ENCODE peak calls at places on chromosomes 4 and X, in ten cellular contexts. One of them, this sample, is unnamed.

GRCh38 chr4:1055721-1056590 is 44.5 kb downstream of the FGFRL1 start:
- DNase-seq in WERI-Rb-1: peak; percentile 87
- DNase-seq in HL-60: no peak
- DNase-seq in HepG2: no peak
- DNase-seq in cardiac muscle cell: no peak
- DNase-seq in endothelial cell: no peak
- DNase-seq in tibial nerve: no peak
- DNase-seq in coronary artery: peak; percentile 62
- DNase-seq in cardiac fibroblast: no peak
- DNase-seq in fibroblast of pulmonary artery: peak; percentile 15
- DNase-seq in this sample: no peak

GRCh38 chr4:20474119-20474518 is 222.4 kb downstream of the SLIT2 start:
- DNase-seq in coronary artery: no peak
- DNase-seq in HL-60: no peak
- DNase-seq in endothelial cell: no peak
- DNase-seq in cardiac muscle cell: peak; percentile 62
- DNase-seq in WERI-Rb-1: no peak
- DNase-seq in tibial nerve: no peak
- DNase-seq in fibroblast of pulmonary artery: peak; percentile 63
- DNase-seq in HepG2: no peak
- DNase-seq in cardiac fibroblast: peak; percentile 57
- DNase-seq in this sample: peak; percentile 6

GRCh38 chr4:183637461-183637860 is 21.5 kb downstream of the RWDD4 start:
- DNase-seq in fibroblast of pulmonary artery: no peak
- DNase-seq in HepG2: no peak
- DNase-seq in coronary artery: no peak
- DNase-seq in cardiac fibroblast: no peak
- DNase-seq in WERI-Rb-1: no peak
- DNase-seq in HL-60: no peak
- DNase-seq in endothelial cell: no peak
- DNase-seq in cardiac muscle cell: no peak
- DNase-seq in tibial nerve: no peak
- DNase-seq in this sample: no peak

GRCh38 chr4:83334425-83335241 is at the start of gene HPSE:
- DNase-seq in coronary artery: peak; percentile 80
- DNase-seq in cardiac muscle cell: peak; percentile 58
- DNase-seq in HL-60: peak; percentile 78
- DNase-seq in endothelial cell: peak; percentile 53
- DNase-seq in cardiac fibroblast: peak; percentile 54
- DNase-seq in fibroblast of pulmonary artery: peak; percentile 79
- DNase-seq in HepG2: peak; percentile 3
- DNase-seq in tibial nerve: peak; percentile 72
- DNase-seq in WERI-Rb-1: peak; percentile 88
- DNase-seq in this sample: peak; percentile 81

GRCh38 chr4:180101348-180102083 is 2141.7 kb upstream of the TENM3 start:
- DNase-seq in cardiac fibroblast: no peak
- DNase-seq in WERI-Rb-1: no peak
- DNase-seq in tibial nerve: no peak
- DNase-seq in coronary artery: no peak
- DNase-seq in endothelial cell: no peak
- DNase-seq in HepG2: no peak
- DNase-seq in cardiac muscle cell: no peak
- DNase-seq in fibroblast of pulmonary artery: no peak
- DNase-seq in HL-60: no peak
- DNase-seq in this sample: no peak

GRCh38 chr4:28287837-28288236 is 1427.2 kb downstream of the STIM2 start:
- DNase-seq in cardiac fibroblast: peak; percentile 99
- DNase-seq in coronary artery: no peak
- DNase-seq in tibial nerve: peak; percentile 14
- DNase-seq in HL-60: no peak
- DNase-seq in endothelial cell: no peak
- DNase-seq in WERI-Rb-1: no peak
- DNase-seq in HepG2: no peak
- DNase-seq in fibroblast of pulmonary artery: peak; percentile 95
- DNase-seq in cardiac muscle cell: no peak
- DNase-seq in this sample: no peak

GRCh38 chrX:138745215-138745614 is 33.7 kb upstream of the FGF13 start:
- DNase-seq in HepG2: peak; percentile 12
- DNase-seq in fibroblast of pulmonary artery: peak; percentile 60
- DNase-seq in endothelial cell: peak; percentile 51
- DNase-seq in cardiac muscle cell: peak; percentile 75
- DNase-seq in coronary artery: no peak
- DNase-seq in WERI-Rb-1: peak; percentile 25
- DNase-seq in cardiac fibroblast: peak; percentile 62
- DNase-seq in tibial nerve: peak; percentile 72
- DNase-seq in HL-60: peak; percentile 34
- DNase-seq in this sample: peak; percentile 39

GRCh38 chrX:54044877-54045328 is 630 bp upstream of the PHF8 start:
- DNase-seq in HL-60: no peak
- DNase-seq in fibroblast of pulmonary artery: no peak
- DNase-seq in cardiac fibroblast: no peak
- DNase-seq in cardiac muscle cell: no peak
- DNase-seq in endothelial cell: no peak
- DNase-seq in HepG2: peak; percentile 84
- DNase-seq in WERI-Rb-1: peak; percentile 7
- DNase-seq in coronary artery: no peak
- DNase-seq in tibial nerve: no peak
- DNase-seq in this sample: no peak

GRCh38 chr4:6680372-6681034 is 13.2 kb upstream of the S100P start:
- DNase-seq in coronary artery: no peak
- DNase-seq in fibroblast of pulmonary artery: no peak
- DNase-seq in HL-60: no peak
- DNase-seq in cardiac fibroblast: no peak
- DNase-seq in WERI-Rb-1: peak; percentile 52
- DNase-seq in HepG2: no peak
- DNase-seq in tibial nerve: no peak
- DNase-seq in endothelial cell: no peak
- DNase-seq in cardiac muscle cell: no peak
- DNase-seq in this sample: no peak

GRCh38 chr4:6684656-6685055 is 9.0 kb upstream of the S100P start:
- DNase-seq in coronary artery: no peak
- DNase-seq in cardiac muscle cell: no peak
- DNase-seq in HepG2: no peak
- DNase-seq in fibroblast of pulmonary artery: no peak
- DNase-seq in endothelial cell: no peak
- DNase-seq in cardiac fibroblast: no peak
- DNase-seq in HL-60: no peak
- DNase-seq in WERI-Rb-1: no peak
- DNase-seq in tibial nerve: no peak
- DNase-seq in this sample: no peak

GRCh38 chr4:6681191-6681590 is 12.5 kb upstream of the S100P start:
- DNase-seq in WERI-Rb-1: no peak
- DNase-seq in cardiac fibroblast: no peak
- DNase-seq in fibroblast of pulmonary artery: no peak
- DNase-seq in cardiac muscle cell: no peak
- DNase-seq in HepG2: no peak
- DNase-seq in HL-60: no peak
- DNase-seq in coronary artery: no peak
- DNase-seq in endothelial cell: no peak
- DNase-seq in tibial nerve: no peak
- DNase-seq in this sample: no peak

GRCh38 chr4:6686104-6686787 is 7.4 kb upstream of the S100P start:
- DNase-seq in fibroblast of pulmonary artery: no peak
- DNase-seq in endothelial cell: no peak
- DNase-seq in cardiac fibroblast: no peak
- DNase-seq in HepG2: no peak
- DNase-seq in tibial nerve: no peak
- DNase-seq in WERI-Rb-1: no peak
- DNase-seq in cardiac muscle cell: no peak
- DNase-seq in coronary artery: no peak
- DNase-seq in HL-60: no peak
- DNase-seq in this sample: no peak

DNA sequence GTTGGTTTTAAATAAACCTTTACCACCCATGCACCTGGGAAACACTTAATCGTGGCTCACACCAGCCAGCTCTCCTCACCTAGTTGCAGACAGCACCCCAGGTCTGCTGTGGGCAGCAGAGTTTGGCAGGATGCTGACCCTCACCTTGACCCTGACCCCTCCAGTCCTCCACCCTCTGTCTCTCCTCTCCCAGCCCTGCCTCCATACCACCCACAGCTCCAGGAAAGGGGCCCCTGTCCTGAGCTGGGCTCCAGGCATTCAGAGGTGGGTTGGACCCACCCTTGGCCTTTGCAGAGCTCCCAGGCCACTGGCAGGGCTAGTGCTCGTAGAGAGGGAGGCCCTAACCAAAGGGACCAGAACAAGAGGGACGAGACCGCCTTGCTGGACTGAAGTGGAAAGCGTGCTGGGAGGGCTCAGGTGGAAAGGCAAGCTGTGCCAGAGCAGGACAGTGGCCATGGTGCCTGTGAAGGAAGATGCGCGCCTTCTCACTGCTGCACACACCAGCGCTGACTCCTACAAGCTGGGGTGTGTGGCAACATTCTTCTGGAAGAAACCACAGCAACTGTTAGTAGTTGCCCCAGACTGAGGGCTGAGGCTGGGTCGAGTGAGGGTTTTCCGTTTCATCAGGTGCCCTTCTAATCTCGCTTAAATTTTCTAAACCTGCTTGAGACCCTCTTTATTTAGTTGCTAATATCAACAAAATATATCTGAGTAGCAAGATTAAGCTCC is 10.7 kb upstream of the S100P start:
- DNase-seq in fibroblast of pulmonary artery: no peak
- DNase-seq in WERI-Rb-1: no peak
- DNase-seq in coronary artery: no peak
- DNase-seq in tibial nerve: no peak
- DNase-seq in endothelial cell: no peak
- DNase-seq in HepG2: no peak
- DNase-seq in HL-60: no peak
- DNase-seq in cardiac fibroblast: no peak
- DNase-seq in cardiac muscle cell: no peak
- DNase-seq in this sample: no peak
- TF ChIP-seq CTCF in fibroblast of pulmonary artery: no peak
- TF ChIP-seq CTCF in WERI-Rb-1: no peak
- TF ChIP-seq CTCF in coronary artery: no peak
- TF ChIP-seq CTCF in tibial nerve: no peak
- TF ChIP-seq CTCF in endothelial cell: no peak
- TF ChIP-seq CTCF in HepG2: no peak
- TF ChIP-seq CTCF in HL-60: no peak
- TF ChIP-seq CTCF in cardiac fibroblast: no peak
- TF ChIP-seq CTCF in cardiac muscle cell: no peak
- TF ChIP-seq CTCF in this sample: no peak

DNA sequence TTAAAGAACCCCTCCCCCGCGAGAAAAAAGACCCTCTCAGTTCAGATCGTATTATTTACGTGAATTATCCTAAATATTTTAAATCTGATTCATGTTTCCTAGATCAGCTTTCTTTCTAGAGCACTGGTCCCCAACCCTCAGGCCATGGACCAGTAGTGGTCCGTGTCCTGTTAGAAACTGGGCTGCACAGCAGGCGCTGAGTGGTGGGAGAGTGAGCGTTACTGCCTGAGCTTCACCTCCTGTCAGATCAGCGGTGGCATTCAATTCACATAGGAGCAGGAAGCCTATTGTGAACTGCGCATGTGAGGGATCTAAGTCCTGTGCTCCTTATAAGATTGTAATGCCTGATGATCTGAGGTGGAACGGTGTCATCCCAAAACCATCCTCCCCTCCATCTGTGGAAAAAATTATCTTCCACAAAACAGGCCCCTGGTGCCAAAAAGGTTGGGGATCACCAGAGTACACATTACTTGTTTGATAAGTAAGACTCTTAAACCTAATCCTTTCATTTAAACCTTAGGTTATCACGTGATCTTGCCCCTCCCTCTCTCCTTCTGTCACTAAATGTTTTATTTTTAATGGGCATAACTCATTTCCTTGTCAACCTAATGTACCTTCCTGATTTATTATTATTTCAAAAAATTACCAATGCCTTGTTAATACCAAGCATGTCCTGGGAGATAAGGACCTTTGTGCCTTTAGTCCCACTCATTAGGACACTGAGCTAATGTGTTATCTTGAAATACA is 442.9 kb downstream of the TLL1 start:
- DNase-seq in WERI-Rb-1: peak; percentile 17
- DNase-seq in cardiac fibroblast: no peak
- DNase-seq in HepG2: no peak
- DNase-seq in coronary artery: no peak
- DNase-seq in endothelial cell: no peak
- DNase-seq in fibroblast of pulmonary artery: no peak
- DNase-seq in tibial nerve: no peak
- DNase-seq in cardiac muscle cell: no peak
- DNase-seq in HL-60: no peak
- DNase-seq in this sample: no peak
- TF ChIP-seq CTCF in WERI-Rb-1: no peak
- TF ChIP-seq CTCF in cardiac fibroblast: no peak
- TF ChIP-seq CTCF in HepG2: no peak
- TF ChIP-seq CTCF in coronary artery: no peak
- TF ChIP-seq CTCF in endothelial cell: no peak
- TF ChIP-seq CTCF in fibroblast of pulmonary artery: no peak
- TF ChIP-seq CTCF in tibial nerve: no peak
- TF ChIP-seq CTCF in cardiac muscle cell: no peak
- TF ChIP-seq CTCF in HL-60: no peak
- TF ChIP-seq CTCF in this sample: no peak

GRCh38 chr4:182219400-182219799 is 23.8 kb upstream of the TENM3 start:
- DNase-seq in endothelial cell: no peak
- DNase-seq in HepG2: no peak
- DNase-seq in tibial nerve: no peak
- DNase-seq in coronary artery: no peak
- DNase-seq in cardiac fibroblast: no peak
- DNase-seq in fibroblast of pulmonary artery: peak; percentile 35
- DNase-seq in HL-60: no peak
- DNase-seq in WERI-Rb-1: no peak
- DNase-seq in cardiac muscle cell: no peak
- DNase-seq in this sample: no peak

GRCh38 chr4:182213024-182213423 is 30.2 kb upstream of the TENM3 start:
- DNase-seq in cardiac muscle cell: no peak
- DNase-seq in coronary artery: no peak
- DNase-seq in tibial nerve: no peak
- DNase-seq in cardiac fibroblast: peak; percentile 18
- DNase-seq in HepG2: no peak
- DNase-seq in WERI-Rb-1: no peak
- DNase-seq in HL-60: no peak
- DNase-seq in endothelial cell: no peak
- DNase-seq in fibroblast of pulmonary artery: no peak
- DNase-seq in this sample: no peak

GRCh38 chr4:182212211-182212761 is 30.9 kb upstream of the TENM3 start:
- DNase-seq in endothelial cell: no peak
- DNase-seq in fibroblast of pulmonary artery: no peak
- DNase-seq in HepG2: no peak
- DNase-seq in coronary artery: no peak
- DNase-seq in HL-60: no peak
- DNase-seq in cardiac muscle cell: peak; percentile 91
- DNase-seq in WERI-Rb-1: peak; percentile 46
- DNase-seq in cardiac fibroblast: no peak
- DNase-seq in tibial nerve: no peak
- DNase-seq in this sample: peak; percentile 50

GRCh38 chr4:182216005-182216404 is 27.2 kb upstream of the TENM3 start:
- DNase-seq in WERI-Rb-1: no peak
- DNase-seq in fibroblast of pulmonary artery: no peak
- DNase-seq in coronary artery: no peak
- DNase-seq in tibial nerve: no peak
- DNase-seq in cardiac fibroblast: no peak
- DNase-seq in endothelial cell: no peak
- DNase-seq in cardiac muscle cell: no peak
- DNase-seq in HepG2: no peak
- DNase-seq in HL-60: no peak
- DNase-seq in this sample: no peak

GRCh38 chr4:182215171-182215570 is 28.0 kb upstream of the TENM3 start:
- DNase-seq in endothelial cell: no peak
- DNase-seq in HL-60: no peak
- DNase-seq in cardiac fibroblast: no peak
- DNase-seq in fibroblast of pulmonary artery: no peak
- DNase-seq in tibial nerve: no peak
- DNase-seq in cardiac muscle cell: no peak
- DNase-seq in coronary artery: no peak
- DNase-seq in HepG2: no peak
- DNase-seq in WERI-Rb-1: no peak
- DNase-seq in this sample: no peak
- TF ChIP-seq CTCF in endothelial cell: no peak
- TF ChIP-seq CTCF in HL-60: no peak
- TF ChIP-seq CTCF in cardiac fibroblast: no peak
- TF ChIP-seq CTCF in fibroblast of pulmonary artery: no peak
- TF ChIP-seq CTCF in tibial nerve: no peak
- TF ChIP-seq CTCF in cardiac muscle cell: no peak
- TF ChIP-seq CTCF in coronary artery: no peak
- TF ChIP-seq CTCF in HepG2: no peak
- TF ChIP-seq CTCF in WERI-Rb-1: no peak
- TF ChIP-seq CTCF in this sample: no peak

GRCh38 chrX:154044045-154044444 is 24.3 kb upstream of the IRAK1 start:
- DNase-seq in fibroblast of pulmonary artery: no peak
- DNase-seq in HL-60: no peak
- DNase-seq in HepG2: no peak
- DNase-seq in coronary artery: no peak
- DNase-seq in cardiac fibroblast: no peak
- DNase-seq in tibial nerve: no peak
- DNase-seq in cardiac muscle cell: no peak
- DNase-seq in WERI-Rb-1: no peak
- DNase-seq in endothelial cell: no peak
- DNase-seq in this sample: no peak

GRCh38 chrX:154049209-154050112 is 29.8 kb upstream of the IRAK1 start:
- DNase-seq in WERI-Rb-1: no peak
- DNase-seq in HL-60: no peak
- DNase-seq in coronary artery: no peak
- DNase-seq in HepG2: no peak
- DNase-seq in endothelial cell: no peak
- DNase-seq in tibial nerve: no peak
- DNase-seq in cardiac muscle cell: no peak
- DNase-seq in fibroblast of pulmonary artery: no peak
- DNase-seq in cardiac fibroblast: no peak
- DNase-seq in this sample: no peak

GRCh38 chrX:154047266-154047665 is 27.6 kb upstream of the IRAK1 start:
- DNase-seq in endothelial cell: no peak
- DNase-seq in coronary artery: no peak
- DNase-seq in cardiac fibroblast: no peak
- DNase-seq in HepG2: no peak
- DNase-seq in cardiac muscle cell: no peak
- DNase-seq in fibroblast of pulmonary artery: peak; percentile 69
- DNase-seq in tibial nerve: no peak
- DNase-seq in HL-60: no peak
- DNase-seq in WERI-Rb-1: no peak
- DNase-seq in this sample: no peak

GRCh38 chrX:154048398-154048797 is 28.7 kb upstream of the IRAK1 start:
- DNase-seq in endothelial cell: no peak
- DNase-seq in WERI-Rb-1: no peak
- DNase-seq in cardiac muscle cell: no peak
- DNase-seq in HepG2: no peak
- DNase-seq in HL-60: no peak
- DNase-seq in coronary artery: no peak
- DNase-seq in tibial nerve: no peak
- DNase-seq in cardiac fibroblast: no peak
- DNase-seq in fibroblast of pulmonary artery: no peak
- DNase-seq in this sample: no peak

GRCh38 chrX:154046262-154046771 is 26.6 kb upstream of the IRAK1 start:
- DNase-seq in HL-60: no peak
- DNase-seq in HepG2: no peak
- DNase-seq in WERI-Rb-1: no peak
- DNase-seq in cardiac muscle cell: no peak
- DNase-seq in cardiac fibroblast: peak; percentile 78
- DNase-seq in fibroblast of pulmonary artery: peak; percentile 95
- DNase-seq in tibial nerve: peak; percentile 22
- DNase-seq in coronary artery: no peak
- DNase-seq in endothelial cell: no peak
- DNase-seq in this sample: no peak
- TF ChIP-seq CTCF in HL-60: no peak
- TF ChIP-seq CTCF in HepG2: no peak
- TF ChIP-seq CTCF in WERI-Rb-1: no peak
- TF ChIP-seq CTCF in cardiac muscle cell: peak; percentile 24
- TF ChIP-seq CTCF in cardiac fibroblast: no peak
- TF ChIP-seq CTCF in fibroblast of pulmonary artery: peak; percentile 22
- TF ChIP-seq CTCF in tibial nerve: no peak
- TF ChIP-seq CTCF in coronary artery: no peak
- TF ChIP-seq CTCF in endothelial cell: no peak
- TF ChIP-seq CTCF in this sample: no peak